ENCODE peak calls at places on chromosome 12, in seven cellular contexts. U is fibroblast of lung, Z is suprapubic skin, E is BE2C, K is ovary, Q is A549, L is lower lobe of right lung. Y is an unnamed sample.

GRCh38 chr12:84922721-84923120 is 10.1 kb upstream of the SLC6A15 start:
- DNase-seq in L (no peak), Q (no peak), K (no peak), Z (no peak), U (peak; percentile 32), E (no peak), Y (no peak)

GRCh38 chr12:8941691-8942478 is 7.6 kb downstream of the M6PR start:
- DNase-seq in L (no peak), U (no peak), Z (no peak), Q (no peak), E (no peak), K (no peak), Y (no peak)

GRCh38 chr12:55829967-55830600 is 697 bp upstream of the DNAJC14 start:
- DNase-seq in Z (peak; percentile 87), E (no peak), L (peak; percentile 77), U (no peak), Q (peak; percentile 28), K (peak; percentile 81), Y (peak; percentile 74)

GRCh38 chr12:76201316-76201715 is 116.8 kb upstream of the NAP1L1 start:
- DNase-seq in L (no peak), Z (no peak), E (no peak), Q (no peak), K (no peak), U (no peak), Y (no peak)

GRCh38 chr12:916712-917445 is 32.6 kb downstream of the RAD52 start:
- DNase-seq in K (no peak), L (no peak), Q (no peak), U (no peak), E (no peak), Z (no peak), Y (no peak)

GRCh38 chr12:52517005-52517835 is 3.0 kb downstream of the KRT5 start:
- DNase-seq in Q (no peak), K (no peak), Z (peak; percentile 40), E (no peak), U (no peak), L (no peak), Y (no peak)

GRCh38 chr12:53925006-53925405 is 13.6 kb upstream of the HOXC13 start:
- DNase-seq in Q (no peak), L (no peak), E (no peak), Z (no peak), K (no peak), U (no peak), Y (no peak)

GRCh38 chr12:48542300-48542928 is 17.0 kb downstream of the OR8S1 start:
- DNase-seq in K (no peak), Z (no peak), E (peak; percentile 36), Q (peak; percentile 21), U (peak; percentile 27), L (peak; percentile 62), Y (no peak)

GRCh38 chr12:95202691-95203476 is 14.4 kb downstream of the FGD6 start:
- DNase-seq in L (no peak), K (no peak), Q (no peak), U (no peak), E (no peak), Z (no peak), Y (no peak)

GRCh38 chr12:38132139-38132538 is 184.4 kb upstream of the ALG10B start:
- DNase-seq in Z (no peak), K (no peak), L (no peak), Q (no peak), E (no peak), U (no peak), Y (no peak)

GRCh38 chr12:46364300-46364696 is 8.3 kb downstream of the SLC38A2 start:
- DNase-seq in U (no peak), L (no peak), E (no peak), Z (no peak), K (no peak), Q (no peak), Y (no peak)

GRCh38 chr12:49622501-49623141 is 740 bp upstream of the PRPF40B start:
- DNase-seq in Z (no peak), E (peak; percentile 35), U (no peak), K (peak; percentile 57), L (no peak), Q (peak; percentile 60), Y (no peak)

GRCh38 chr12:95611676-95612309 is 60.5 kb upstream of the USP44 start:
- DNase-seq in Q (no peak), Z (no peak), U (no peak), L (no peak), E (no peak), K (no peak), Y (no peak)

GRCh38 chr12:116037941-116038837 is 239.3 kb downstream of the MED13L start:
- DNase-seq in K (no peak), Q (no peak), U (no peak), E (no peak), Z (no peak), L (no peak), Y (no peak)

GRCh38 chr12:27550653-27550975 is 26.6 kb downstream of the PPFIBP1 start:
- DNase-seq in Q (no peak), L (no peak), K (no peak), U (peak; percentile 48), E (no peak), Z (no peak), Y (no peak)

GRCh38 chr12:112190626-112191025 is 65.3 kb downstream of the TRAFD1 start:
- DNase-seq in L (no peak), Q (no peak), U (no peak), E (no peak), Z (no peak), K (no peak), Y (no peak)

DNA sequence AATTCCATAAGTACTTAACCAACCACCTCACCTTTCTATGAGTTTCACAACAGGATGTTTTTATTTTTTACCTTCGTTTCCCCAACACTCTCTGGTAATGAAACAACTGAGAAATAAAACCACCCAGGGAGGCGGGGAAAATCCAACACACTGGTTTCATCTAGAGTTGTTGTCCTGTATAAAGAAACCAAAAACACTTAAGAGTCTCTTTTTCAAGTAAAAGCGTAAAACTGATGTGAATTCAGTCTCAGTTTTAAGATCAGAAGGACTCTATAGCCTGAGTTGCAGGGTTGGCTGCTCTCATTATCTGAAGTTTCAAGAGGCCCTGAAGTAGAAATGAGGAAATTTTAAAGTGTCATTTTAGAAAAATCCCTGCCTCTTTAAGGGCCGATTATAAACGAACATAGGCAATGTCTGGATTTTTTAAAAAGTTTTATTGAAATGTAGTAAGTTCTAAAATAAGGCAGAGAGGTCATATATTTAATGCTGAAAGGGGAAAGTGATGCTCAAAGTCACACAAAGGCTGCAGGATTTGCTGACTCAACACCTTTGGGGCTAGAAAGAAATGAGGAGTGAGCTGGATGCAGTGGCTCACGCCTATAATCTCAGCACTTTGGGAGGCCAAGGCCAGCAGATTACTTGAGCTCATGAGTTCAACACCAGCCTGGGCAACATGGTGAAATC is 27.2 kb downstream of the HIGD1C start:
- DNase-seq in L (no peak), K (no peak), Z (no peak), U (no peak), Q (no peak), E (no peak), Y (no peak)
- H3K4me1 ChIP-seq in L (peaks cover 1% of the 10 kb centered on the region), K (no peaks in the 10 kb centered on the region), Z (peaks cover 5% of the 10 kb centered on the region), U (no peaks in the 10 kb centered on the region), Q (no peaks in the 10 kb centered on the region), E (no peaks in the 10 kb centered on the region), Y (peaks cover 5% of the 10 kb centered on the region)

GRCh38 chr12:110105159-110105558 is 19.0 kb upstream of the IFT81 start:
- DNase-seq in E (no peak), Z (no peak), K (no peak), L (no peak), U (no peak), Q (no peak), Y (no peak)

GRCh38 chr12:110100315-110100970 is 23.7 kb upstream of the IFT81 start:
- DNase-seq in K (peak; percentile 76), Z (peak; percentile 75), L (peak; percentile 48), U (peak; percentile 85), E (peak; percentile 70), Q (peak; percentile 55), Y (peak; percentile 52)

GRCh38 chr12:110105961-110106540 is 18.1 kb upstream of the IFT81 start:
- DNase-seq in U (peak; percentile 27), E (no peak), Q (no peak), L (no peak), Z (no peak), K (no peak), Y (no peak)

GRCh38 chr12:110104188-110104969 is 19.8 kb upstream of the IFT81 start:
- DNase-seq in Q (no peak), L (no peak), E (no peak), U (peak; percentile 86), Z (no peak), K (no peak), Y (no peak)

DNA sequence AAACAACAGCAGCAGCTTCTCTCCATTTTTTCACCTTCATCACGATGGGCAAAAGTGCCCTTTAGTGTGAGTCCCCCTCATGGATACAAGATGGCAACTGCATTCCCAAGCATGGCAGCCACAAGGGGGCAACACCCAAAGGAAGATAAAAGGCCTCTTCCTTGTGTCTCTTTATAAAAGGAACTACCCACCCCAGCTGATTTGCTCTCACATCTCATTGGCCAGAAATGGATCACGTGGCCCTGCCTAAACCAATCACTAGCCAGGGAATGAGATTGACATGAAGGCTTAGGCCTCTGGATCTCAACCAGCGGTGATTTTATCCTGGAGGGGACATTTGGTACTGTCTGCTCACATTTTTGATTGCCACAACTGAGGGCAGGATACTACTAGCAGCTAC is 21.9 kb upstream of the IFT81 start:
- DNase-seq in Q (peak; percentile 97), L (no peak), Z (no peak), K (peak; percentile 58), U (peak; percentile 73), E (peak; percentile 93), Y (no peak)
- TF ChIP-seq CTCF in Q (peak; percentile 40), L (peak; percentile 13), Z (peak; percentile 18), K (no peak), U (peak; percentile 21), E (peak; percentile 92), Y (peak; percentile 15)

GRCh38 chr12:3241621-3242020 is 164.4 kb downstream of the TSPAN9 start:
- DNase-seq in K (no peak), Z (no peak), U (no peak), E (no peak), L (no peak), Q (no peak), Y (peak; percentile 65)
- H3K4me1 ChIP-seq in K (peaks cover 3% of the 10 kb centered on the region), Z (peaks cover 6% of the 10 kb centered on the region), U (no peaks in the 10 kb centered on the region), E (peaks cover 12% of the 10 kb centered on the region), L (no peaks in the 10 kb centered on the region), Q (peaks cover 5% of the 10 kb centered on the region), Y (peaks cover 49% of the 10 kb centered on the region)

GRCh38 chr12:105968025-105968424 is 170.7 kb downstream of the NUAK1 start:
- DNase-seq in Q (no peak), Z (no peak), L (no peak), K (no peak), E (no peak), U (no peak), Y (no peak)
- TF ChIP-seq CTCF in Q (no peak), Z (no peak), L (no peak), K (no peak), E (no peak), U (no peak), Y (no peak)

Y was measured in psoas muscle.